ENCODE peak calls at places on chromosomes 1 and 21, in four cellular contexts. T is PC-9, B is WERI-Rb-1, W is brain microvascular endothelial cell. G is an unnamed sample.

GRCh38 chr1:193634470-193634869 is 448.1 kb upstream of the B3GALT2 start:
- DNase-seq in T (no peak), B (no peak), W (no peak), G (no peak)

GRCh38 chr1:192539450-192540132 is 36.0 kb upstream of the RGS1 start:
- DNase-seq in T (peak; percentile 87), B (no peak), W (peak; percentile 93), G (peak; percentile 96)

GRCh38 chr1:92989936-92990582 is 28.8 kb upstream of the DIPK1A start:
- DNase-seq in T (peak; percentile 50), B (no peak), W (no peak), G (no peak)

GRCh38 chr1:157984469-157984868 is 9.0 kb upstream of the KIRREL1 start:
- DNase-seq in T (no peak), B (no peak), W (no peak), G (no peak)

GRCh38 chr1:117734403-117734802 is 128.6 kb downstream of the TENT5C start:
- DNase-seq in T (no peak), B (no peak), W (no peak), G (no peak)

GRCh38 chr1:182781849-182782586 is 7.6 kb upstream of the NPL start:
- DNase-seq in T (peak; percentile 45), B (peak; percentile 70), W (peak; percentile 35), G (no peak)

GRCh38 chr1:243490147-243490546 is 234.3 kb downstream of the SDCCAG8 start:
- DNase-seq in T (no peak), B (no peak), W (no peak), G (no peak)

GRCh38 chr1:205429742-205430464 is 8.0 kb upstream of the LEMD1 start:
- DNase-seq in T (no peak), B (peak; percentile 76), W (no peak), G (no peak)

GRCh38 chr1:245748246-245748645 is 593.5 kb downstream of the KIF26B start:
- DNase-seq in T (no peak), B (no peak), W (no peak), G (no peak)

GRCh38 chr1:92484472-92485373 is 2.0 kb downstream of the GFI1 start:
- DNase-seq in T (peak; percentile 48), B (peak; percentile 41), W (no peak), G (no peak)

GRCh38 chr1:219463629-219464028 is 149.3 kb downstream of the ZC3H11B start:
- DNase-seq in T (no peak), B (no peak), W (no peak), G (no peak)

GRCh38 chr1:98072047-98072446 is 151.2 kb upstream of the DPYD start:
- DNase-seq in T (no peak), B (no peak), W (no peak), G (no peak)

GRCh38 chr1:109790735-109791494 is 27.2 kb upstream of the EPS8L3 start:
- DNase-seq in T (peak; percentile 88), B (peak; percentile 32), W (no peak), G (no peak)

GRCh38 chr1:30250338-30251022 is 472.9 kb downstream of the MATN1 start:
- DNase-seq in T (no peak), B (no peak), W (no peak), G (no peak)

GRCh38 chr1:197632000-197632399 is 143.3 kb downstream of the DENND1B start:
- DNase-seq in T (no peak), B (no peak), W (no peak), G (no peak)

GRCh38 chr1:3911981-3912808 is 12.1 kb upstream of the C1orf174 start:
- DNase-seq in T (no peak), B (no peak), W (no peak), G (no peak)

GRCh38 chr1:167229719-167230385 is 9.2 kb downstream of the POU2F1 start:
- DNase-seq in T (peak; percentile 59), B (no peak), W (no peak), G (no peak)

GRCh38 chr21:25283720-25284119 is 323.6 kb downstream of the MRPL39 start:
- DNase-seq in T (no peak), B (no peak), W (peak; percentile 5), G (no peak)

GRCh38 chr1:92752719-92753118 is 32.2 kb downstream of the EVI5 start:
- DNase-seq in T (peak; percentile 26), B (no peak), W (peak; percentile 19), G (peak; percentile 15)

GRCh38 chr1:107141491-107142369 is 891 bp downstream of the NTNG1 start:
- DNase-seq in T (peak; percentile 43), B (peak; percentile 19), W (peak; percentile 14), G (peak; percentile 7)

GRCh38 chr1:149945206-149945605 is 8.5 kb upstream of the MTMR11 start:
- DNase-seq in T (no peak), B (no peak), W (no peak), G (no peak)

GRCh38 chr1:192993426-192994085 is 65.6 kb downstream of the UCHL5 start:
- DNase-seq in T (no peak), B (no peak), W (no peak), G (no peak)

GRCh38 chr1:57188169-57188568 is 222.4 kb upstream of the C8B start:
- DNase-seq in T (no peak), B (no peak), W (no peak), G (no peak)

GRCh38 chr21:42580076-42580792 is 66.6 kb downstream of the SLC37A1 start:
- DNase-seq in T (no peak), B (peak; percentile 22), W (no peak), G (no peak)

GRCh38 chr1:119279441-119280415 is 88.9 kb upstream of the HAO2 start:
- DNase-seq in T (peak; percentile 98), B (no peak), W (peak; percentile 89), G (peak; percentile 86)

GRCh38 chr1:151495316-151495715 is 15.9 kb upstream of the CGN start:
- DNase-seq in T (peak; percentile 53), B (no peak), W (no peak), G (no peak)

DNA sequence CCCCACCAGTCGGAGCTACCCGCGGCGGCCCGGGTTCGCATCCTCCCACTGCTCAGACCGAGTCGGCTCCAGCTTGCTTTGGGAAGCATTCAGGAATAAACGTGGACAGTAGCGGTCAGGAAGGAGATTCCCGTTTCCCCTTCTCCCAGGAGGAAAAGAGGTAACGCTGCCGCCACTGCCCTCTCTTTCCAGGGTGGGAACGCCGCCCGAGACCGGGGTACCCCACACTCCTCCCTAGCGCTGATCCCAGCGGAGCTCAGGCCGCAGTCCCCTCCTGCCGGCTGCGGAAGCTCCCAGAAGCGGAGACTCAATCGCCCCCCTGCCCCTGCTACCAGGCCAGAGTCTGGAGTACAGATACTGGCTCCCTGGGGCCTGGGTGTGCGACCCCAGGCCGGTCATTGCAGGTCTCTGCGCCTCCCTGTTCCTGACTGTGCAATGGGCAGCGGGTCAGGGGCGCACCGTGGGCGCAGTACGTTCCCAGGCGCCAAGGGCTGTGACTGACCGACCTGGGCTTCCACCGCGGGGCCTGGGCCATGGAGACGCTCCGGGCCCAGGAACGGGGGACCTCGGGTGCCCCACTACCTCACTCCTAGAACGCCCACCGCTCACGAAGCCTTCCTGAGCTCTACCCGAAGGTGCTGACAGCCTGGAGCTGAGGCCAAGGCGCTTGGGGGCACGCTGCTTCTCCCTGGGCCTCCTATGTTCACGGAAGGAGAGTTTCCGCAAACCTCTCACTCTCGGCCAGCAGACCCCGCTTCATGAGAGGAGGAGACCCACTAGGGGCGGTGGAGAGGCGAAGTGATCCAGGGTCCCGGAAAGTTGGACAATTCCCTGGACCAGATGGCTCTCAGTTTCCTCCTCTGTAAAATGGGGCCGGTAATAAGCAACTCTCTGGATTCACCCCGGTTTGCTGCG is 7.8 kb downstream of the DMRTA2 start:
- DNase-seq in T (no peak), B (no peak), W (no peak), G (no peak)
- H3K4me3 ChIP-seq in T (no peak overlapping the region), B (no peak overlapping the region), W (no peak overlapping the region), G (no peak overlapping the region)

DNA sequence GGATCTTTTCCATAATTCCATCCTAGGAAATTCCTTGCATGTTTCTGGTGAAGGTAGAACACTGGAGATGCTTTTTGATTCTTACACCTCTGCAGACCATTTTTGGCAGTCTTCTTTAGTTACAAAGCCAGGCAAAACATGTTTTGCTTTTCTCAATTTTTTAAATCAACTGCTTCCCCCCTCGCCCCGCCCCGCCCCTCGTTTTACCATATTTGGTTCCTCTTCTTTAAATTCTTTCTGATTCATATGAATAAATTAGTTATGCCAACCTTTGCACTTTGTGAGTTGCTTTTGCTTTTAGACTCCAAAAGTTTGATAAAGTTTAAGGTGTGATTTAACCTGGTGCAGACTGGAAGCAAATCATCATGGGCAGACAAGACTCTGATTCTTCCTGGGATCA is 78.8 kb upstream of the AK4 start:
- DNase-seq in T (no peak), B (no peak), W (no peak), G (no peak)
- TF ChIP-seq CTCF in T (no peak), B (no peak), W (no peak), G (no peak)

DNA sequence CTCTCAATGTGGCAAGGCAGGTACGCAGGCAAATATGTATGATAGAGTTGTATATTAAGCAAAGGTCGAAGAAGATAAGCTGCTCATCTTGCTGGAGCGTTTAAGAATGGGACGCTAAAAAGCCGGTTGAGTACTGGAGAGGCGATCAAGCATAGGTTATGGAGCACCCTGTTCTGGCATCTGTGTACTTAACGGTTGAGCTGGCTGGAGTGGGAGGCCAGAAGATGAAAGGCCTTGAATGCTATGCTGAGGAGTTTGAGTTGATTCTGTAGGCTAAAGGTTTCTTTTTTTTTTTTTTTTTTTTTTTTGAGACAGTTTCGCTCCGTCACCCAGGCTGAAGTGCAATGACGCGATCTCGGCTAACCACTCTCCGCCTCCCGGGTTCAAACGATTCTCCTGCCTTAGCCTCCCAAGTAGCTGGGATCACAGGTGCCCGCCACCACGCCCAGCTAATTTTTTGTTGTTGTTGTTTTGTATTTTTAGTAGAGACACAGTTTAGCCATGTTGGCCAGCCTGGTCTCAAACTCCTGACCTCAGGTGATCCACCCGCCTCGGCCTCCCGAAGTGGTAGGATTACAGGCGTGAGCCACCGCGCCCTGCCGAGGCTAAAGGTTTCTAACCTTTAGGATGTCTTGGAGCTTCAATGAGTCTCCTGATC is 849 bp upstream of the KHDC4 start:
- DNase-seq in T (no peak), B (peak; percentile 61), W (no peak), G (no peak)
- H3K4me3 ChIP-seq in T (peak overlapping the region; percentile 84), B (peak overlapping the region; percentile 72), W (peak overlapping the region; percentile 97), G (peak overlapping the region; percentile 97)

GRCh38 chr1:209513226-209513625 is 70.3 kb upstream of the CAMK1G start:
- DNase-seq in T (peak; percentile 44), B (peak; percentile 12), W (peak; percentile 36), G (peak; percentile 12)
- TF ChIP-seq CTCF in T (peak; percentile 76), B (peak; percentile 84), W (peak; percentile 75), G (peak; percentile 64)

GRCh38 chr1:211699059-211699458 is 23.6 kb upstream of the NEK2 start:
- DNase-seq in T (no peak), B (no peak), W (no peak), G (no peak)
- H3K4me3 ChIP-seq in T (no peak overlapping the region), B (no peak overlapping the region), W (no peak overlapping the region), G (no peak overlapping the region)

DNA sequence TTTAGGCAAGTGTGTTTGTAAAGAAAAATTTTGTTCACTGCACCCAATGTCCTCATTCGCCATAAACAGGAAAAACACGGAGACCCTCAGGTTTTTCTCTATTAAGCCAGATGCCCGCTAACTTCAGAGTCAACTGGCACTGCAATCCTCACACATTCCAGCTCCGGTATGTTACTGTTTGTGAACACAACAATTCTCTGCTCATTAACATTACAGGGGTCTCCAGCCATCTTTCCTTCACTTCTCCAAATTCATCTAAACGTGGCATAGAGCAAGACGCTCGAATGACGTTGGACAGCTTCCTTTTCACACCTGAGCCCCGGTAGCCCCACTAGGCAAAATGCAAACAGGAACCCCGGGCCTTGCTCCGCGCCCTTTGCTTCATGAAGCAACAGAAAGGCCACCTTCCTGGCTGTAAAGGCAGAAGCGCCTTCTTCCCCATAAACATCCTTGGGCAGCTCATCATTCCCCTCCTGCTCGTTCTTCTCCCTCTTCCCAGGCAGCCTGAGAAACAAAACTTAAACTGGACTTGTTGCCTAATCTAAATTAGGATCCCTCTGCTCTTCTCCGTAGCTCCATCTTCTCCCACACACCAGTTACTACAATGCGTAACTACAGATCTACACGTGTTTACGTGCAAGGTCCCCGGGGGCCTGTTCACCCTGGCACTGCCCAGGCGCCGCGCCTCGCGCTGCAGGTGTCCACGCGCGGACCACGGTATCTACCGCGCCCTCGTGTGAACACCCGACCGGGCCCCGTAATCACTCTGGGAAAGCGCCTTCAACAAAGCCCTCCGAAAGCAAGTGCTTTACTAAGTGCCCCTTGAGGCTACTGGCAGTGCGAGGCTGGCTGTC is 1.2 kb downstream of the LBR start:
- DNase-seq in T (no peak), B (peak; percentile 9), W (no peak), G (no peak)
- TF ChIP-seq CTCF in T (no peak), B (no peak), W (no peak), G (no peak)

G was measured in HFF-Myc.